ENCODE peak calls at places on chromosomes 16 and 17, in four cellular contexts. F is fibroblast of lung; R is activated naive CD8-positive, alpha-beta T cell treated with anti-CD3 and anti-CD28 coated beads for 36 hours; H is lung. Z is an unnamed sample.

GRCh38 chr17:15414502-15415348 is 52.7 kb downstream of the CDRT4 start:
- DNase-seq in R (no peak), H (peak), F (no peak), Z (no peak)

GRCh38 chr17:42697108-42697811 is 14.9 kb downstream of the CNTNAP1 start:
- DNase-seq in F (no peak), H (no peak), R (no peak), Z (no peak)

GRCh38 chr16:87254271-87254670 is 62.9 kb downstream of the C16orf95 start:
- DNase-seq in F (no peak), R (no peak), H (no peak), Z (no peak)

GRCh38 chr16:89822188-89823086 is 5.8 kb upstream of the SPIRE2 start:
- DNase-seq in F (no peak), H (no peak), R (no peak), Z (no peak)

GRCh38 chr16:68289621-68290329 is 21.0 kb downstream of the SLC7A6OS start:
- DNase-seq in R (peak), F (no peak), H (no peak), Z (no peak)

GRCh38 chr16:27127293-27127692 is 60.6 kb downstream of the C16orf82 start:
- DNase-seq in R (no peak), F (peak), H (no peak), Z (no peak)

GRCh38 chr17:40065041-40065770 is 2.4 kb downstream of the THRA start:
- DNase-seq in H (no peak), R (no peak), F (peak), Z (no peak)

GRCh38 chr16:88616736-88617135 is 21.6 kb upstream of the IL17C start:
- DNase-seq in R (no peak), H (no peak), F (no peak), Z (no peak)

GRCh38 chr17:13594310-13594709 is 7.4 kb downstream of the HS3ST3A1 start:
- DNase-seq in H (no peak), F (no peak), R (no peak), Z (no peak)

GRCh38 chr16:2178321-2179106 is 17.9 kb downstream of the CASKIN1 start:
- DNase-seq in H (no peak), F (peak), R (peak), Z (no peak)

GRCh38 chr17:41537990-41538389 is 9.9 kb upstream of the KRT19 start:
- DNase-seq in R (no peak), H (no peak), F (peak), Z (no peak)

GRCh38 chr16:70395345-70395901 is 43.5 kb downstream of the ST3GAL2 start:
- DNase-seq in F (peak), R (peak), H (peak), Z (no peak)

GRCh38 chr16:49524578-49525315 is 151.1 kb downstream of the C16orf78 start:
- DNase-seq in H (no peak), F (no peak), R (no peak), Z (no peak)

GRCh38 chr17:2086306-2086705 is 31.4 kb downstream of the HIC1 start:
- DNase-seq in H (no peak), R (no peak), F (no peak), Z (no peak)

GRCh38 chr16:84042308-84042878 is at the start of gene SLC38A8:
- DNase-seq in H (no peak), R (no peak), F (no peak), Z (no peak)

GRCh38 chr17:17959520-17960361 is 12.5 kb downstream of the TOM1L2 start:
- DNase-seq in R (peak), F (peak), H (no peak), Z (no peak)

GRCh38 chr17:48915459-48916282 is 7.5 kb downstream of the UBE2Z start:
- DNase-seq in F (peak), H (peak), R (peak), Z (no peak)

GRCh38 chr16:87747626-87748025 is 18.2 kb downstream of the KLHDC4 start:
- DNase-seq in H (no peak), F (no peak), R (no peak), Z (no peak)

GRCh38 chr17:30000755-30001257 is 59.4 kb downstream of the EFCAB5 start:
- DNase-seq in H (no peak), R (no peak), F (peak), Z (no peak)

GRCh38 chr16:48963901-48964615 is 317.6 kb downstream of the CBLN1 start:
- DNase-seq in R (no peak), H (no peak), F (peak), Z (no peak)

GRCh38 chr17:79630821-79631639 is 20.2 kb upstream of the RBFOX3 start:
- DNase-seq in R (no peak), F (no peak), H (no peak), Z (peak)

GRCh38 chr17:78316867-78317816 is 42.7 kb downstream of the SOCS3 start:
- DNase-seq in F (peak), R (no peak), H (peak), Z (no peak)

GRCh38 chr17:30554839-30555751 is 77.9 kb downstream of the GOSR1 start:
- DNase-seq in R (no peak), F (no peak), H (no peak), Z (no peak)

GRCh38 chr17:77770331-77771105 is 188.0 kb upstream of the TNRC6C start:
- DNase-seq in F (no peak), H (no peak), R (no peak), Z (no peak)

Z was measured in esophagus muscularis mucosa.